ENCODE peak calls at places on chromosomes 2 and 18, in four cellular contexts. T is K562, E is HepG2, X is HCT116. F is an unnamed sample.
A peak's percentile ranks its signal among the peaks of the same experiment; 100 is the strongest.

GRCh38 chr2:186572705-186573104 is 17.2 kb upstream of the ITGAV start:
- DNase-seq in E (no peak), T (no peak), X (no peak), F (no peak)

GRCh38 chr2:180159921-180160320 is 152.8 kb upstream of the CWC22 start:
- DNase-seq in X (no peak), E (no peak), T (no peak), F (no peak)

GRCh38 chr2:109486711-109487130 is 127.0 kb downstream of the SEPTIN10 start:
- DNase-seq in X (no peak), T (no peak), E (no peak), F (no peak)

GRCh38 chr18:63320690-63321265 is 1.2 kb upstream of the BCL2 start:
- DNase-seq in X (no peak), T (peak; percentile 32), E (peak; percentile 15), F (no peak)

GRCh38 chr2:70918016-70918415 is 17.7 kb upstream of the ATP6V1B1 start:
- DNase-seq in T (no peak), E (no peak), X (no peak), F (no peak)

GRCh38 chr2:20194097-20194989 is 30.6 kb downstream of the SDC1 start:
- DNase-seq in X (no peak), T (no peak), E (no peak), F (no peak)

GRCh38 chr2:146161256-146161882 is 1641.5 kb upstream of the ZEB2 start:
- DNase-seq in X (no peak), E (no peak), T (no peak), F (no peak)

GRCh38 chr2:2507471-2507997 is 176.5 kb upstream of the MYT1L start:
- DNase-seq in T (no peak), X (no peak), E (no peak), F (no peak)

GRCh38 chr2:16302969-16303592 is 362.6 kb downstream of the CYRIA start:
- DNase-seq in T (no peak), E (no peak), X (no peak), F (no peak)

GRCh38 chr2:108612514-108613183 is 78.4 kb downstream of the LIMS1 start:
- DNase-seq in T (peak; percentile 32), X (no peak), E (no peak), F (no peak)

GRCh38 chr2:173652311-173652710 is 297.6 kb downstream of the CDCA7 start:
- DNase-seq in X (peak; percentile 85), E (peak; percentile 46), T (no peak), F (no peak)

GRCh38 chr2:54348672-54349071 is 92.6 kb upstream of the TSPYL6 start:
- DNase-seq in T (no peak), E (peak; percentile 48), X (no peak), F (no peak)

GRCh38 chr2:16663121-16663905 is 2.3 kb downstream of the CYRIA start:
- DNase-seq in E (no peak), X (no peak), T (no peak), F (no peak)

GRCh38 chr2:4039999-4040398 is 336.6 kb downstream of the DCDC2C start:
- DNase-seq in X (no peak), E (no peak), T (no peak), F (no peak)

GRCh38 chr2:9095690-9096089 is 92.2 kb upstream of the MBOAT2 start:
- DNase-seq in X (no peak), T (no peak), E (no peak), F (no peak)

GRCh38 chr2:9097239-9097638 is 93.8 kb upstream of the MBOAT2 start:
- DNase-seq in X (no peak), T (no peak), E (no peak), F (no peak)

GRCh38 chr2:9097871-9098270 is 94.4 kb upstream of the MBOAT2 start:
- DNase-seq in T (no peak), X (no peak), E (no peak), F (no peak)

GRCh38 chr2:9095226-9095625 is 91.7 kb upstream of the MBOAT2 start:
- DNase-seq in X (no peak), T (no peak), E (no peak), F (no peak)

DNA sequence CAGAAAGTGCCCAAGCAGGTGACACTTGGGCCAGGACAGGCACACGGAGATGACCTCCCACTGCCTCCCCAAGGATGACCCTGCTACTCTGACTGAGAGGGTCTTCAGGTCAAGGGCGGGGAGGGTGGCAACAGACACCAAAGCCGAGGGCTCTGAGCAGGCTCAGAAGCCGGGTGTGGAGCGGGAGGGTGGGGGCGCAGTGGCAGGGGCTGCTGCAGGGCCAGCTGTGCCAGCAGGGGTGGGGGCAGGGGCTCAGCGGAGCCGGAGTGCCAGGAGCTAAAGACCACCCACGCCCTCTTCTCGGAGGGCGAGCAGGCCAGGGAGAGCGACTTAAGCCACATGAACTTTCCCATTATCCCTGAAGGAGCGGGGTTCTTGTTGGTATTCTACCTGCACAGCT is 93.3 kb upstream of the MBOAT2 start:
- DNase-seq in T (no peak), E (no peak), X (no peak), F (no peak)
- H3K4me1 ChIP-seq in T (no peaks in the 10 kb centered on the region), E (peaks cover 16% of the 10 kb centered on the region), X (peaks cover 21% of the 10 kb centered on the region), F (peaks cover 13% of the 10 kb centered on the region)

DNA sequence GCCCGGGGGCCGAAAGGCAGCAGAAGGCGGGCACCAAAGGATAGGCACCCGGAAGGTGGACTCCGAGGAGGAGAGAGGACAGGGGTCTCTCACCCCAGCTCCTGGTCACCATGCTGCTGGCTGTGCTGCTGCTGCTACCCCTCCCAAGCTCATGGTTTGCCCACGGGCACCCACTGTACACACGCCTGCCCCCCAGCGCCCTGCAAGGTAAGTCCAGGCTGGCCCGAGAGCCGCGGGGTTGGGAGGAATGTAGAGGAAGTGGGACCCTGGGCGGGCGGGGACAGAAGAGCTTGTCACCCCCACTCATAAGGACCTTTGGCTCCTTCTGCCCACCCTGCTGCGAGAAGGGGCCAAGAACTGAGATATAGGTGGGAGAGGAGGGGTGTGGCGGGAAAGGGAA is 301 bp downstream of the PRSS56 start:
- DNase-seq in X (no peak), T (no peak), E (no peak), F (no peak)
- H3K27me3 ChIP-seq in X (no peaks in the 10 kb centered on the region), T (no peaks in the 10 kb centered on the region), E (peaks cover 92% of the 10 kb centered on the region), F (peaks cover 56% of the 10 kb centered on the region)

GRCh38 chr2:170362313-170362795 is 184.4 kb downstream of the MYO3B start:
- DNase-seq in T (no peak), E (no peak), X (no peak), F (no peak)

GRCh38 chr2:170361359-170361936 is 183.5 kb downstream of the MYO3B start:
- DNase-seq in X (peak; percentile 47), T (peak; percentile 64), E (peak; percentile 48), F (peak; percentile 70)

GRCh38 chr2:170365003-170365402 is 187.1 kb downstream of the MYO3B start:
- DNase-seq in T (no peak), X (no peak), E (no peak), F (no peak)

GRCh38 chr2:170360546-170361358 is 182.8 kb downstream of the MYO3B start:
- DNase-seq in E (no peak), X (no peak), T (no peak), F (peak; percentile 40)

DNA sequence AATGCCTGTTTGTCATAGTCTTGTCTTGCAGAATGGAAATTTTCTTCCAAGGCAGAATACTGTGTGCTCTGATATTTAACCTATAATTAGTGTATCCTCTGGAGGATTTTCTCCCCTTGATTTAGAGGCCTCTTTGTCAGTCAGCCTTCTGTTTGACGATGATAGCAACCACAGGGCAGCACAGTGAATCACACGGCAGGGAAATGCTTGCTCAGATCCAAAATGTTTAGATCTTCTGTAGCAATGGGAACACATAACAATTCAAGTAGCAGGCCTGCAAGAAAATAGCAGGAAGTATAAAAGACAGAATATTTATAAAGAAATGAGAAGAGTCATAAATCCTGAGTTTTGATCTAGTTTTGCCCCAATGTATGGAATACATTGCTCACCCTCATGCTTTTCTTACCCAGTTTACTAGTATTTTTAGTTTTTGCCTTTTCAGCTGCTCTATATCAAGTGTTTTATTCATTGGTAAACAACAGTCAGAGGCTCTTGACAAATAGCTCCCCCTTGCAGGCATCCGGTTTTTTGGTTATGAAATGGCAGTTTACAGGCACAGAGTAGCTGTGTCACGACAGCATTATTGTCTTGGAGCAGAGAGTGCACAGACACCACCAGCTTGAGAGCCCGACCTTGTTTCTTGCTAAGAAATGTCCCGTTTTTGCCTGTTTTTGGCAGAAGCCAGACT is 185.1 kb downstream of the MYO3B start:
- DNase-seq in X (no peak), E (no peak), T (peak; percentile 73), F (no peak)
- TF ChIP-seq ZNF274 in X (no peak), E (no peak), T (no peak), F (no peak)

GRCh38 chr2:197306024-197306690 is 4.4 kb downstream of the ANKRD44 start:
- DNase-seq in T (no peak), X (no peak), E (no peak), F (no peak)

GRCh38 chr2:197306691-197307030 is 3.9 kb downstream of the ANKRD44 start:
- DNase-seq in X (no peak), T (no peak), E (no peak), F (no peak)

GRCh38 chr2:197307933-197308521 is 2.6 kb downstream of the ANKRD44 start:
- DNase-seq in E (no peak), X (no peak), T (no peak), F (no peak)

GRCh38 chr2:197308635-197309368 is 1.8 kb downstream of the ANKRD44 start:
- DNase-seq in E (no peak), X (no peak), T (no peak), F (no peak)

GRCh38 chr2:197307236-197307932 is 3.2 kb downstream of the ANKRD44 start:
- DNase-seq in E (no peak), T (no peak), X (no peak), F (no peak)
- H3K4me1 ChIP-seq in E (peaks cover 11% of the 10 kb centered on the region), T (no peaks in the 10 kb centered on the region), X (peaks cover 16% of the 10 kb centered on the region), F (peaks cover 3% of the 10 kb centered on the region)

DNA sequence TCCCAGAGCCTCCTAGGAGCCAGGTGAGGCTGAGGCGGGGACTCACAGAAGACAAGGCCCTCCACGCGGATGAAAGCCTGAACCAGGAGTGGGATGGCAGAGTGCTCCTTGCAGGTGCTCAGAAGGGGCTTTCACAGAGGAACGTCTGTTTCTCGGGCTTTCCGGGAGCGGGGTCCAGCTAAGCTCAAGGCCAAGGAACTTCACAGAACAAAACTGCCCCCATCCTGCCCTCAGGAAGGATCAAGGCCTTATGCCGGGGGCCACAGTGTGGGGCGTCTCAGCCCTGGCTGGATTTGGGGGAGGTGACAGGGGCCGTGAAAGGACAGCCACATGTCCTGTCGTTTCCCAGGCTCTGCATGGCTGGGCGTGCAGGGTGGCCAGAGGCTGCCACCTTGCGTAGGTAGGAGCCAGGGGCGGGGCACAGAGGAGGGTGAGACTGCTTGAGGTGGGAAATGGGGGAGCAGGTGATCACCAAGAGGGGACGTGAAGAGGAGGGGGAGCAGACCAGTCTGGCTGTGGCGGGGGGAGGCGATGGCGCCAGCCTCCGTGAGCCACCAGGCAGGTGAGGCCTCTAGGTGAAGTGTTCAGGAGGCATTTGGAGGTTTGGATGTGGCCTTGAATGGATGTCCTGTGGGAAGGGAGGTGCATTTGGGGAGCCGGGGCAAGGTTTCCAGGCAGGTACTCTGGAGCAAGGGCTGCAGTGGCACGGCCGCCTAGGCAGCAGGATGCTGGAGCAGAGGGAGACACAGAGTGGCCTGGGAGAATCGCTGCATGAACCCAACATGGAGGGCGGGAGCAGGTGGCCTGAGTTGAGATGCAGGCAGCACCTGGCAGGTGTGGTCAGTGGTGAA is 79.1 kb downstream of the TWIST2 start:
- DNase-seq in T (no peak), E (no peak), X (no peak), F (no peak)
- H3K27me3 ChIP-seq in T (no peaks in the 10 kb centered on the region), E (peaks cover 83% of the 10 kb centered on the region), X (no peaks in the 10 kb centered on the region), F (no peaks in the 10 kb centered on the region)

GRCh38 chr18:59446012-59446411 is 86.9 kb upstream of the LMAN1 start:
- DNase-seq in E (no peak), T (no peak), X (no peak), F (no peak)
- TF ChIP-seq ZNF274 in E (no peak), T (no peak), X (no peak), F (no peak)

GRCh38 chr2:215994901-215995300 is 18.4 kb downstream of the MREG start:
- DNase-seq in T (no peak), E (no peak), X (no peak), F (no peak)
- H3K4me1 ChIP-seq in T (no peaks in the 10 kb centered on the region), E (peaks cover 6% of the 10 kb centered on the region), X (no peaks in the 10 kb centered on the region), F (peaks cover 4% of the 10 kb centered on the region)